ENCODE peak calls at places on chromosomes 1 and 21, in nine cellular contexts. D is fibroblast of lung, M is pancreas, G is AG10803, F is esophagus squamous epithelium, I is stomach, E is cardiac muscle cell, Z is IMR-90, B is BE2C. U is an unnamed sample.

GRCh38 chr1:247924868-247925267 is at the start of gene OR2AJ1:
- DNase-seq in D (no peak), M (no peak), G (no peak), F (no peak), I (no peak), E (peak), Z (no peak), B (no peak), U (no peak)

GRCh38 chr1:62325076-62325475 is 5.8 kb upstream of the KANK4 start:
- DNase-seq in D (peak), M (no peak), G (peak), F (no peak), I (no peak), E (peak), Z (peak), B (peak), U (no peak)

GRCh38 chr1:206114692-206115430 is 2.3 kb downstream of the AVPR1B start:
- DNase-seq in D (peak), M (no peak), G (no peak), F (no peak), I (no peak), E (no peak), Z (no peak), B (no peak), U (no peak)

GRCh38 chr1:248596615-248597014 is 885 bp downstream of the OR2T10 start:
- DNase-seq in D (no peak), M (no peak), G (no peak), F (no peak), I (no peak), E (no peak), Z (no peak), B (no peak), U (no peak)

GRCh38 chr1:208174736-208175507 is 69.3 kb downstream of the PLXNA2 start:
- DNase-seq in D (peak), M (no peak), G (peak), F (no peak), I (no peak), E (no peak), Z (peak), B (no peak), U (no peak)

GRCh38 chr1:104018922-104019674 is 269.4 kb downstream of the AMY1C start:
- DNase-seq in D (no peak), M (no peak), G (no peak), F (no peak), I (no peak), E (no peak), Z (no peak), B (no peak), U (no peak)

GRCh38 chr1:94038511-94038910 is 82.4 kb downstream of the ABCA4 start:
- DNase-seq in D (peak), M (no peak), G (peak), F (no peak), I (no peak), E (no peak), Z (peak), B (no peak), U (no peak)

GRCh38 chr1:223233410-223234163 is 90.5 kb upstream of the TLR5 start:
- DNase-seq in D (peak), M (peak), G (peak), F (no peak), I (peak), E (peak), Z (peak), B (no peak), U (no peak)

GRCh38 chr1:51433269-51433971 is 85.6 kb downstream of the EPS15 start:
- DNase-seq in D (no peak), M (no peak), G (peak), F (no peak), I (no peak), E (no peak), Z (no peak), B (no peak), U (no peak)

GRCh38 chr1:64470670-64471217 is 815 bp downstream of the CACHD1 start:
- DNase-seq in D (peak), M (peak), G (peak), F (no peak), I (peak), E (peak), Z (no peak), B (peak), U (peak)

GRCh38 chr1:190022709-190023108 is 455.0 kb downstream of the BRINP3 start:
- DNase-seq in D (peak), M (no peak), G (no peak), F (no peak), I (no peak), E (no peak), Z (peak), B (no peak), U (no peak)

GRCh38 chr1:181173761-181174371 is 85.4 kb downstream of the IER5 start:
- DNase-seq in D (no peak), M (no peak), G (no peak), F (no peak), I (no peak), E (no peak), Z (no peak), B (no peak), U (no peak)

GRCh38 chr1:96683931-96684330 is 37.7 kb upstream of the PTBP2 start:
- DNase-seq in D (no peak), M (no peak), G (no peak), F (no peak), I (no peak), E (no peak), Z (no peak), B (no peak), U (no peak)

GRCh38 chr1:24216254-24216653 is 29.2 kb upstream of the IFNLR1 start:
- DNase-seq in D (no peak), M (peak), G (no peak), F (no peak), I (peak), E (no peak), Z (no peak), B (peak), U (peak)

GRCh38 chr1:25246600-25247023 is 642 bp downstream of the RSRP1 start:
- DNase-seq in D (peak), M (peak), G (no peak), F (no peak), I (peak), E (peak), Z (no peak), B (peak), U (no peak)

GRCh38 chr21:45533731-45534571 is 8.3 kb downstream of the SLC19A1 start:
- DNase-seq in D (no peak), M (no peak), G (no peak), F (no peak), I (peak), E (no peak), Z (no peak), B (peak), U (no peak)

GRCh38 chr1:203692565-203693470 is 66.2 kb downstream of the ATP2B4 start:
- DNase-seq in D (peak), M (peak), G (peak), F (no peak), I (peak), E (peak), Z (peak), B (no peak), U (peak)

GRCh38 chr1:186976700-186977099 is 148.0 kb downstream of the PLA2G4A start:
- DNase-seq in D (no peak), M (no peak), G (no peak), F (no peak), I (no peak), E (no peak), Z (no peak), B (no peak), U (no peak)

GRCh38 chr1:30816211-30817082 is 58.9 kb upstream of the LAPTM5 start:
- DNase-seq in D (peak), M (peak), G (peak), F (no peak), I (no peak), E (peak), Z (peak), B (peak), U (peak)

GRCh38 chr1:211947396-211948295 is 87.7 kb downstream of the INTS7 start:
- DNase-seq in D (no peak), M (no peak), G (no peak), F (no peak), I (no peak), E (peak), Z (no peak), B (no peak), U (no peak)

GRCh38 chr1:43235451-43236121 is 34.2 kb upstream of the TMEM125 start:
- DNase-seq in D (no peak), M (no peak), G (no peak), F (no peak), I (peak), E (no peak), Z (no peak), B (no peak), U (no peak)

GRCh38 chr1:198657550-198658064 is 18.8 kb downstream of the PTPRC start:
- DNase-seq in D (peak), M (no peak), G (peak), F (no peak), I (no peak), E (no peak), Z (peak), B (no peak), U (no peak)

GRCh38 chr1:77430966-77431735 is 149.3 kb downstream of the AK5 start:
- DNase-seq in D (no peak), M (no peak), G (peak), F (no peak), I (no peak), E (no peak), Z (peak), B (no peak), U (no peak)

GRCh38 chr1:223143760-223144248 is 756 bp upstream of the TLR5 start:
- DNase-seq in D (peak), M (no peak), G (no peak), F (no peak), I (peak), E (peak), Z (no peak), B (no peak), U (peak)

GRCh38 chr21:38282921-38283320 is 26.1 kb downstream of the KCNJ15 start:
- DNase-seq in D (no peak), M (no peak), G (peak), F (no peak), I (no peak), E (no peak), Z (peak), B (no peak), U (no peak)

GRCh38 chr1:236161230-236161629 is 18.9 kb downstream of the GPR137B start:
- DNase-seq in D (no peak), M (no peak), G (no peak), F (no peak), I (no peak), E (no peak), Z (no peak), B (no peak), U (no peak)

GRCh38 chr1:181033799-181034391 is at the start of gene MR1:
- DNase-seq in D (peak), M (peak), G (peak), F (no peak), I (no peak), E (peak), Z (peak), B (no peak), U (no peak)

GRCh38 chr1:63836830-63837229 is 63.0 kb downstream of the ROR1 start:
- DNase-seq in D (no peak), M (no peak), G (no peak), F (no peak), I (no peak), E (no peak), Z (no peak), B (no peak), U (no peak)

GRCh38 chr1:40711465-40712404 is 20.2 kb downstream of the NFYC start:
- DNase-seq in D (peak), M (no peak), G (peak), F (no peak), I (no peak), E (peak), Z (peak), B (no peak), U (no peak)

GRCh38 chr1:245428681-245429080 is 273.9 kb downstream of the KIF26B start:
- DNase-seq in D (no peak), M (no peak), G (peak), F (no peak), I (no peak), E (no peak), Z (no peak), B (no peak), U (no peak)

GRCh38 chr1:156647351-156647750 is 5.4 kb downstream of the BCAN start:
- DNase-seq in D (no peak), M (no peak), G (no peak), F (no peak), I (no peak), E (no peak), Z (no peak), B (no peak), U (no peak)

GRCh38 chr21:30935121-30935888 is 53.9 kb upstream of the KRTAP11-1 start:
- DNase-seq in D (no peak), M (no peak), G (no peak), F (no peak), I (no peak), E (no peak), Z (no peak), B (no peak), U (no peak)

GRCh38 chr21:44869860-44870747 is 3.4 kb downstream of the PTTG1IP start:
- DNase-seq in D (peak), M (peak), G (peak), F (no peak), I (peak), E (no peak), Z (peak), B (no peak), U (no peak)

GRCh38 chr1:119551218-119551617 is 44.2 kb downstream of the HSD3B1 start:
- DNase-seq in D (no peak), M (no peak), G (no peak), F (no peak), I (no peak), E (no peak), Z (no peak), B (no peak), U (no peak)

GRCh38 chr1:45550401-45551305 is at the start of gene AKR1A1:
- DNase-seq in D (peak), M (peak), G (peak), F (peak), I (peak), E (peak), Z (peak), B (peak), U (peak)

GRCh38 chr1:225692517-225692879 is 39.6 kb upstream of the ENAH start:
- DNase-seq in D (no peak), M (no peak), G (no peak), F (no peak), I (no peak), E (no peak), Z (no peak), B (no peak), U (no peak)

GRCh38 chr1:83919872-83920271 is 79.1 kb downstream of the TTLL7 start:
- DNase-seq in D (no peak), M (no peak), G (no peak), F (no peak), I (no peak), E (no peak), Z (no peak), B (no peak), U (no peak)

GRCh38 chr1:211493865-211494653 is 2.1 kb upstream of the RD3 start:
- DNase-seq in D (no peak), M (no peak), G (no peak), F (no peak), I (no peak), E (no peak), Z (no peak), B (peak), U (peak)

GRCh38 chr1:217891966-217892365 is 260.8 kb downstream of the SPATA17 start:
- DNase-seq in D (peak), M (no peak), G (no peak), F (no peak), I (no peak), E (no peak), Z (no peak), B (no peak), U (no peak)

GRCh38 chr1:217892750-217893149 is 261.6 kb downstream of the SPATA17 start:
- DNase-seq in D (peak), M (no peak), G (no peak), F (no peak), I (no peak), E (no peak), Z (no peak), B (no peak), U (no peak)

DNA sequence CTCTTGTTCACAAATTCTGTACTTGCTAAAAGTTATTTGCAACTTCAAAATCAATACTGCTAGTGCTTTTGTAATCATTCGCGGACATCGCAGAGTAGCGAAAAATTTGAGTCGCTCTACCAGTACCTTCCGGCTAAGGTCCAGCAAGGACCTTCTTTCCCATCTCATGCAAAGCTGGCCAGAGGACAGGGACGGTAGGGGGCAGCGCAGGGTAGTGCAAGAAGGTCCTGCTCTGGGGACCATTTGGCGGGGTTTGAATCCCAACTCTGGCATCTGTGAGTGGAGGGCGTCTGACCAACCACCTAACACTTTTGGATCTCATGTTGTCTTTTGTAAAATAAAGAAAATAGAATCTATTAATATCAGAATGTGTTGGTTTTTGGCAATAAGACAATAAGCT is 258.3 kb downstream of the SPATA17 start:
- DNase-seq in D (no peak), M (no peak), G (no peak), F (no peak), I (no peak), E (peak), Z (peak), B (peak), U (peak)
- TF ChIP-seq CTCF in D (no peak), M (no peak), G (no peak), F (no peak), I (no peak), E (peak), Z (peak), B (peak), U (peak)

GRCh38 chr1:16387201-16388185 is 20.5 kb downstream of the SZRD1 start:
- DNase-seq in D (peak), M (no peak), G (peak), F (no peak), I (no peak), E (no peak), Z (peak), B (no peak), U (no peak)
- H3K4me3 ChIP-seq in D (peak), M (no peak), G (peak), F (peak), I (peak), E (no peak), Z (peak), B (no peak), U (no peak)

GRCh38 chr1:48040122-48040521 is 42.9 kb upstream of the TRABD2B start:
- DNase-seq in D (no peak), M (no peak), G (no peak), F (no peak), I (no peak), E (no peak), Z (no peak), B (no peak), U (no peak)
- TF ChIP-seq CTCF in D (no peak), M (no peak), G (no peak), F (no peak), I (no peak), E (no peak), Z (no peak), B (no peak), U (no peak)

GRCh38 chr1:183043872-183044859 is 20.9 kb downstream of the LAMC1 start:
- DNase-seq in D (peak), M (no peak), G (peak), F (no peak), I (no peak), E (no peak), Z (peak), B (no peak), U (no peak)

GRCh38 chr1:183043254-183043653 is 20.0 kb downstream of the LAMC1 start:
- DNase-seq in D (no peak), M (no peak), G (no peak), F (no peak), I (no peak), E (no peak), Z (no peak), B (no peak), U (no peak)

GRCh38 chr1:183040600-183040999 is 17.4 kb downstream of the LAMC1 start:
- DNase-seq in D (peak), M (no peak), G (peak), F (no peak), I (no peak), E (no peak), Z (no peak), B (no peak), U (no peak)

GRCh38 chr1:183048087-183049085 is 25.2 kb downstream of the LAMC1 start:
- DNase-seq in D (no peak), M (no peak), G (no peak), F (no peak), I (no peak), E (no peak), Z (no peak), B (no peak), U (no peak)

DNA sequence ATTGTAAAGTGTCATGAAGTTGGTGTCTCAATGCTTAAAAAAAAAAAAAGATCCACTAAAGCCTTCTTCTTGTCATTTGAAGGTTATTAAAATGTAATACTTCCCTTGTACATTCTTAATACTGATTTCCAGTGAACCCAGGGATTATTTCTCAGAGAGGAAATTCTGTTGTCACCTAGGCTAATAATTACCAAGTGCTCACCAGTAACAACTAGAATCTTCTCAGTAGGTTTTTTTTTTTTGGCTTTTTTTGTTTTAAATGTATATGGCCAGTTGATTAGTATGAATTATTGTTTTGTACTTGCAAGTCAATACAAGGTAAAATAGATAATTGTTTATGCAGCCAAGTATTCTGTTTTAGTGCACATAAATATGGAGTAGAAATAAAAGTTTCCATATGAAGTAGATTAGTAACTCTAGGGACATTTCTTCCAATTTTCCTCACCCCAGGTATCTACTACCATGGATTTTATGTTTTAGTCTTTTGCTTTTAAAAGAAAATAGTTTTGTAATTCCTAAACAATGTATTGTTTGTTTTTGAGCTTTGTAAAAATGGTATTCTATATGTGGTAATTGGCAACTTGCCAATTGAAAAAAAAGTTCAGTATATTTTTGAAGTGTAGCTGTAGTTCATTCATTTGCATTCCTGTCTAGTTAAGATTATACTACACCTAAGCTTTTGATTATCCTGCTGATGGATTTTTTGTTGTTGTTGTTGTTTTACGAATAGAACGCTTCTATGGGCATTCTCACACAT is 21.9 kb downstream of the LAMC1 start:
- DNase-seq in D (no peak), M (no peak), G (no peak), F (no peak), I (no peak), E (no peak), Z (no peak), B (no peak), U (no peak)
- H3K4me3 ChIP-seq in D (no peak), M (no peak), G (no peak), F (no peak), I (no peak), E (no peak), Z (no peak), B (no peak), U (no peak)

GRCh38 chr1:54124906-54125305 is 27.9 kb downstream of the CDCP2 start:
- DNase-seq in D (no peak), M (no peak), G (no peak), F (no peak), I (no peak), E (no peak), Z (no peak), B (no peak), U (no peak)

GRCh38 chr1:54124472-54124871 is 28.3 kb downstream of the CDCP2 start:
- DNase-seq in D (no peak), M (peak), G (no peak), F (no peak), I (peak), E (no peak), Z (no peak), B (no peak), U (no peak)

GRCh38 chr1:54126271-54126815 is 26.5 kb downstream of the CDCP2 start:
- DNase-seq in D (no peak), M (peak), G (no peak), F (no peak), I (no peak), E (no peak), Z (peak), B (no peak), U (no peak)

GRCh38 chr1:54127594-54127993 is 25.2 kb downstream of the CDCP2 start:
- DNase-seq in D (no peak), M (no peak), G (no peak), F (no peak), I (no peak), E (no peak), Z (no peak), B (no peak), U (no peak)

GRCh38 chr1:54125671-54126070 is 27.1 kb downstream of the CDCP2 start:
- DNase-seq in D (no peak), M (peak), G (no peak), F (no peak), I (peak), E (peak), Z (peak), B (no peak), U (peak)
- TF ChIP-seq CTCF in D (peak), M (no peak), G (peak), F (peak), I (no peak), E (peak), Z (peak), B (peak), U (peak)

U was measured in WERI-Rb-1.